ENCODE peak calls at places on chromosome 1, in eight cellular contexts. P is PC-3, B is ovary, R is IMR-90, U is GM23338, S is left ventricle myocardium inferior, A is cardiac muscle cell, T is uterus. Q is an unnamed sample. For H3K4me1, the result is how much of the 10 kb centered on the place peaks cover.

GRCh38 chr1:25568834-25569598 is 25.6 kb downstream of the LDLRAP1 start:
- DNase-seq in R (peak), U (no peak), P (peak), S (no peak), B (no peak), T (peak), A (no peak), Q (peak)

GRCh38 chr1:10208537-10208936 is 1.8 kb upstream of the KIF1B start:
- DNase-seq in S (no peak), P (no peak), B (no peak), T (no peak), R (no peak), A (no peak), U (no peak), Q (no peak)

GRCh38 chr1:61757945-61758344 is 15.7 kb downstream of the PATJ start:
- DNase-seq in A (no peak), B (no peak), U (no peak), R (peak), T (no peak), S (no peak), P (no peak), Q (no peak)

GRCh38 chr1:63600248-63600647 is 7.0 kb downstream of the PGM1 start:
- DNase-seq in U (no peak), P (peak), A (no peak), B (no peak), S (no peak), T (no peak), R (no peak), Q (no peak)

GRCh38 chr1:60068393-60069045 is 5.1 kb downstream of the C1orf87 start:
- DNase-seq in B (no peak), A (no peak), S (no peak), P (no peak), R (no peak), U (no peak), T (no peak), Q (no peak)

GRCh38 chr1:88685239-88685604 is 1.1 kb downstream of the PKN2 start:
- DNase-seq in B (no peak), S (no peak), A (no peak), T (no peak), P (peak), R (no peak), U (no peak), Q (no peak)

GRCh38 chr1:159214149-159214760 is 9.6 kb downstream of the ACKR1 start:
- DNase-seq in R (peak), U (peak), T (peak), A (peak), B (no peak), S (no peak), P (peak), Q (no peak)

GRCh38 chr1:51192213-51192843 is 43.7 kb upstream of the RNF11 start:
- DNase-seq in P (peak), R (peak), B (peak), U (peak), S (peak), A (peak), T (peak), Q (peak)

GRCh38 chr1:153232553-153232952 is 15.2 kb downstream of the PRR9 start:
- DNase-seq in P (no peak), U (no peak), T (no peak), R (no peak), A (no peak), B (no peak), S (no peak), Q (no peak)

GRCh38 chr1:209485167-209485566 is 98.3 kb upstream of the CAMK1G start:
- DNase-seq in R (peak), S (peak), A (no peak), P (peak), B (no peak), U (no peak), T (no peak), Q (peak)

GRCh38 chr1:240031414-240031813 is 60.3 kb upstream of the FMN2 start:
- DNase-seq in U (no peak), T (no peak), S (no peak), R (peak), A (no peak), B (no peak), P (peak), Q (no peak)

GRCh38 chr1:155125946-155126493 is 1.7 kb upstream of the EFNA1 start:
- DNase-seq in A (no peak), S (peak), U (peak), B (peak), T (peak), R (no peak), P (peak), Q (no peak)

GRCh38 chr1:16068356-16069270 is 4.8 kb downstream of the FAM131C start:
- DNase-seq in P (no peak), T (no peak), S (peak), U (no peak), R (peak), B (no peak), A (no peak), Q (no peak)

GRCh38 chr1:209937996-209938959 is at the start of gene SYT14:
- DNase-seq in P (peak), S (no peak), R (peak), U (peak), B (peak), T (no peak), A (peak), Q (peak)

GRCh38 chr1:184933944-184934343 is 40.4 kb downstream of the NIBAN1 start:
- DNase-seq in U (no peak), T (no peak), P (no peak), A (no peak), R (no peak), B (no peak), S (no peak), Q (no peak)

GRCh38 chr1:178393370-178393769 is 103.4 kb downstream of the CLEC20A start:
- DNase-seq in P (no peak), U (no peak), A (no peak), S (no peak), B (no peak), T (no peak), R (no peak), Q (no peak)

GRCh38 chr1:223849352-223849751 is 3.6 kb upstream of the TP53BP2 start:
- DNase-seq in B (no peak), U (no peak), S (no peak), T (no peak), P (no peak), A (no peak), R (no peak), Q (no peak)

GRCh38 chr1:27001570-27002360 is 8.3 kb downstream of the TRNP1 start:
- DNase-seq in U (peak), A (no peak), S (peak), P (peak), T (no peak), B (no peak), R (no peak), Q (peak)

GRCh38 chr1:20110679-20111078 is 8.7 kb downstream of the PLA2G2D start:
- DNase-seq in T (peak), P (peak), B (no peak), U (no peak), R (peak), A (no peak), S (no peak), Q (peak)

GRCh38 chr1:158506369-158506987 is 34.5 kb downstream of the OR10R2 start:
- DNase-seq in P (peak), S (no peak), A (peak), R (peak), U (peak), T (no peak), B (no peak), Q (peak)

GRCh38 chr1:33446590-33446989 is 15.7 kb upstream of the PHC2 start:
- DNase-seq in T (no peak), U (no peak), S (no peak), P (no peak), B (no peak), R (no peak), A (no peak), Q (no peak)

GRCh38 chr1:109148838-109149555 is 35.1 kb downstream of the ELAPOR1 start:
- DNase-seq in T (no peak), B (no peak), A (no peak), P (no peak), R (no peak), S (no peak), U (no peak), Q (no peak)

GRCh38 chr1:24094554-24094953 is 17.4 kb downstream of the MYOM3 start:
- DNase-seq in S (no peak), B (no peak), U (peak), A (peak), P (no peak), R (no peak), T (no peak), Q (no peak)
- TF ChIP-seq CTCF in S (no peak), B (no peak), U (peak), A (no peak), P (peak), R (no peak), T (no peak), Q (no peak)

GRCh38 chr1:211326528-211327340 is at the start of gene TRAF5:
- DNase-seq in R (peak), B (peak), P (peak), T (peak), U (peak), A (peak), S (peak), Q (no peak)

GRCh38 chr1:211328084-211328694 is 1.6 kb downstream of the TRAF5 start:
- DNase-seq in S (no peak), T (no peak), U (no peak), A (no peak), P (no peak), B (no peak), R (no peak), Q (no peak)

GRCh38 chr1:211328866-211329265 is 2.2 kb downstream of the TRAF5 start:
- DNase-seq in A (no peak), U (no peak), P (no peak), T (no peak), B (no peak), S (no peak), R (no peak), Q (no peak)

GRCh38 chr1:211326140-211326527 is 499 bp upstream of the TRAF5 start:
- DNase-seq in T (no peak), U (no peak), P (no peak), S (no peak), A (no peak), B (no peak), R (no peak), Q (no peak)

GRCh38 chr1:211327341-211327921 is 798 bp downstream of the TRAF5 start:
- DNase-seq in B (peak), T (peak), R (peak), A (peak), P (peak), U (peak), S (no peak), Q (no peak)
- H3K27ac ChIP-seq in B (no peak), T (peak), R (peak), A (no peak), P (no peak), U (no peak), S (peak), Q (no peak)

DNA sequence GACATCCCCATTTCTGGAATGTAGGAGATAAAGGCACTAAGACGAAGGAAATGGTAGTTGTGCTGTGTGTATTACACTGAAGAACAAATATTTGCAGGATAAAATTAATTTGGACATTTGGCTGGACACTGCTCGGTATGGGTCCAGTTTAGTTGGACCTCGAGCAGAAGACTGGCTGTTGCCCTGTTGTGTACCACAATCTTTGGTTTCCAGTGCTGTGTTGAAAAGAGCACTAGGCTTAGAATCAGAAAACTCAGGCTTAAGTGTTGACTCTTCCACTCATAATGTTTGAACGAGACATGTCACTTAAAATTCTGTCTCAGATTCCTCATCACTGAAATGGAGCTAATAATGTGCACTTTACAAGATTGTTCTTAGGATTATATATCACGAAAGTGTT is 1.2 kb upstream of the ARPC5 start:
- DNase-seq in B (no peak), T (no peak), A (no peak), R (no peak), P (no peak), S (no peak), U (no peak), Q (no peak)
- H3K4me1 ChIP-seq in B (under half), T (under half), A (under half), R (under half), P (under half), S (half or more), U (under half), Q (under half)

GRCh38 chr1:85612704-85613361 is 32.3 kb downstream of the CCN1 start:
- DNase-seq in A (peak), T (no peak), P (peak), B (no peak), U (peak), R (peak), S (no peak), Q (peak)
- TF ChIP-seq CTCF in A (peak), T (no peak), P (peak), B (no peak), U (peak), R (peak), S (peak), Q (peak)

GRCh38 chr1:37825508-37825907 is 17.5 kb upstream of the YRDC start:
- DNase-seq in B (no peak), U (no peak), T (no peak), A (no peak), R (peak), S (no peak), P (no peak), Q (no peak)

GRCh38 chr1:37831109-37831508 is 23.1 kb upstream of the YRDC start:
- DNase-seq in T (no peak), U (no peak), R (no peak), P (no peak), S (no peak), B (no peak), A (no peak), Q (no peak)

GRCh38 chr1:37831809-37832208 is 23.8 kb upstream of the YRDC start:
- DNase-seq in P (peak), U (no peak), B (no peak), R (no peak), A (no peak), T (no peak), S (no peak), Q (no peak)

GRCh38 chr1:37824001-37824400 is 16.0 kb upstream of the YRDC start:
- DNase-seq in S (no peak), T (no peak), A (no peak), U (no peak), R (no peak), P (no peak), B (no peak), Q (no peak)

DNA sequence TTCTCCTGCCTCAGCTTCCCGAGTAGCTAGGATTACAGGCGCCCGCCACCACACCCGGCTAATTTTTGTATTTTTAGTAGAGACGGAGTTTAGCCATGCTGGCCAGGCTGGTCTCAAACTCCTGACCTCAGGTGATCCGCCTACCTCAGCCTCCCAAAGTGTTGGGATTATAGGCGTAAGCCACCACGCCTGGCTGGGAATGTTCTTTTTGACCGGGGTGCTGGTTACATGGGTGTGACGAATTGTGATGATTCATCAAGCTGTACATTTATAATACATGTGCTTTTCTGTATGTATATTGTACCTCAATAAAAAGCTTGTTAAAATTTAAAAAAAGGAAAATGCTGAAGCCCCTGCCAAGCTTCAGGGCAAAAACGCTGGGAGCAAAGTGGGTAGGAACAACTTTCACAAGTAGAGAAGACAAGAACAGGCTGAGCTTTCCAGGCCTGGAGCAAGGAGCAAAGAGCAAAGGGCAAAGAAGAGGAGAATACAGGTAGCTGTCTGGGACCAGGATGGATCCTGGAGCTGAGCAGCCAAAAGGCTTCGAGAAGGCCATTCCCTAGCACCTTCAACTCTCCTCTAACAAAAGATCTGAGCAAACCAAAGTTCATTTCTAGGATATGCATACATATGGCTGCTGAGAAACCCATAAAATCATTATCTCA is 20.5 kb upstream of the YRDC start:
- DNase-seq in B (no peak), U (no peak), S (no peak), P (no peak), T (no peak), A (no peak), R (no peak), Q (peak)
- H3K27ac ChIP-seq in B (no peak), U (no peak), S (no peak), P (no peak), T (no peak), A (no peak), R (no peak), Q (peak)

GRCh38 chr1:8244304-8244703 is 73.6 kb upstream of the SLC45A1 start:
- DNase-seq in A (no peak), B (no peak), T (no peak), S (no peak), R (no peak), P (no peak), U (no peak), Q (no peak)
- H3K4me1 ChIP-seq in A (under half), B (under half), T (under half), S (under half), R (under half), P (under half), U (under half), Q (under half)

GRCh38 chr1:162851341-162851740 is 9.6 kb downstream of the CCDC190 start:
- DNase-seq in P (no peak), T (no peak), S (no peak), R (no peak), A (no peak), B (no peak), U (no peak), Q (no peak)

GRCh38 chr1:162857850-162858249 is 3.1 kb downstream of the CCDC190 start:
- DNase-seq in P (peak), R (peak), T (no peak), S (no peak), U (no peak), B (no peak), A (no peak), Q (peak)

GRCh38 chr1:162856260-162856659 is 4.7 kb downstream of the CCDC190 start:
- DNase-seq in A (no peak), T (no peak), R (peak), U (no peak), B (no peak), S (no peak), P (peak), Q (peak)

GRCh38 chr1:162855461-162856150 is 5.4 kb downstream of the CCDC190 start:
- DNase-seq in A (no peak), R (peak), P (peak), B (no peak), U (no peak), T (no peak), S (no peak), Q (no peak)

DNA sequence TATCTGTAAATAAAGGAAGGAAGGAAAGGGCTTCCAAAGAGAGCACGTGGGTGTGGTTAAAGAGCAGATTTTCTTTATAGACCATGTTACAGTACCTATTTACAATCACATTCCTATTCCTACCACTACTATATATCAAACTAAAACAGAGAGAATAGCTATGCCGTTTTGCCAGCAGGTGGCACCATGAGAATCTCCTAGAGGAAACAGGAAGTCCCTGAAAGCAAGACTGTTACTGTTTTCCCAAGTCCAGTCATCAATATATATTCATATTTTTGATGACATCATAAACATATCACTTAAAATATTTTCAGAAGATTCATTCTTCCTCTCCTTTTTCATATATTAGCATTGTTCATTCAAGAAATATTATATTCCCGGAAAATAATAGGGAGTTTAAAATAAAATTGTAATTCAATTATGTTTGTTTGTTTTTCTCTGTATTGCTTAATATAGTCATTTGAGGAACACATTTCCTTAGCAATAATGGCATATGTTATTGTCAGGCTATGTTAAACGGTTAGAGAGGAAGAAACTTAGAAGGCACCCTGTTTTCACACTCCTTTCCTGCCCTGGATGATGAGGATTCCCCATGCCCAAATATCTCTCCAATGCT is 6.6 kb downstream of the CCDC190 start:
- DNase-seq in S (peak), T (peak), U (peak), B (peak), P (peak), A (peak), R (peak), Q (peak)
- TF ChIP-seq CTCF in S (peak), T (peak), U (peak), B (peak), P (peak), A (peak), R (peak), Q (peak)

Q was measured in foreskin keratinocyte.